ENCODE peak calls at places on chromosomes 1 and 21, in six cellular contexts. R is K562, U is GM12878, W is H1, O is SK-N-SH, F is HepG2. K is an unnamed sample.
A peak's percentile ranks its signal among the peaks of the same experiment; 100 is the strongest.

GRCh38 chr1:42936309-42937078 is 22.2 kb downstream of the SLC2A1 start:
- DNase-seq in F (no peak), O (no peak), W (no peak), U (no peak), R (peak; percentile 93), K (peak; percentile 75)

GRCh38 chr1:966135-966602 is at the start of gene PLEKHN1:
- DNase-seq in O (no peak), R (peak; percentile 75), F (peak; percentile 30), W (peak; percentile 79), U (no peak), K (no peak)

GRCh38 chr1:170623171-170623570 is 40.8 kb upstream of the PRRX1 start:
- DNase-seq in F (no peak), O (no peak), R (no peak), W (no peak), U (no peak), K (peak; percentile 16)

GRCh38 chr1:218304281-218305039 is 19.4 kb downstream of the RRP15 start:
- DNase-seq in U (no peak), W (no peak), O (peak; percentile 73), F (no peak), R (peak; percentile 85), K (no peak)

GRCh38 chr21:36730291-36731281 is 31.7 kb downstream of the SIM2 start:
- DNase-seq in O (no peak), R (no peak), U (no peak), F (peak; percentile 93), W (no peak), K (no peak)

GRCh38 chr1:33346921-33347649 is 26.2 kb upstream of the A3GALT2 start:
- DNase-seq in F (peak; percentile 94), O (no peak), U (no peak), W (no peak), R (no peak), K (peak; percentile 40)

GRCh38 chr1:230149751-230150584 is 82.9 kb downstream of the GALNT2 start:
- DNase-seq in W (no peak), U (peak; percentile 60), R (peak; percentile 43), F (no peak), O (no peak), K (no peak)

GRCh38 chr1:203135636-203136305 is 8.2 kb downstream of the ADORA1 start:
- DNase-seq in U (no peak), F (no peak), O (no peak), R (no peak), W (no peak), K (no peak)

GRCh38 chr1:5889462-5889861 is 102.8 kb downstream of the NPHP4 start:
- DNase-seq in F (no peak), U (no peak), O (no peak), R (no peak), W (no peak), K (no peak)

GRCh38 chr21:45957986-45958610 is 23.5 kb upstream of the COL6A1 start:
- DNase-seq in U (no peak), W (no peak), R (no peak), O (no peak), F (no peak), K (no peak)

GRCh38 chr1:177983824-177984528 is 14.1 kb upstream of the SEC16B start:
- DNase-seq in O (peak; percentile 29), F (peak; percentile 7), W (peak; percentile 56), R (no peak), U (no peak), K (no peak)

GRCh38 chr1:38003261-38004250 is 1.8 kb downstream of the FHL3 start:
- DNase-seq in O (no peak), R (no peak), U (no peak), W (no peak), F (no peak), K (no peak)

GRCh38 chr21:29091032-29091431 is 17.6 kb upstream of the CCT8 start:
- DNase-seq in R (no peak), F (no peak), U (no peak), O (no peak), W (no peak), K (no peak)

GRCh38 chr1:226132731-226133503 is 53.6 kb downstream of the ACBD3 start:
- DNase-seq in R (no peak), U (no peak), W (no peak), O (peak; percentile 10), F (no peak), K (no peak)

GRCh38 chr1:51627672-51628071 is 10.8 kb downstream of the OSBPL9 start:
- DNase-seq in W (no peak), O (peak; percentile 38), U (no peak), F (peak; percentile 49), R (no peak), K (no peak)

GRCh38 chr21:45393021-45393420 is 11.9 kb upstream of the COL18A1 start:
- DNase-seq in W (no peak), U (no peak), R (no peak), O (no peak), F (no peak), K (no peak)

GRCh38 chr1:42209516-42210370 is 45.2 kb upstream of the GUCA2A start:
- DNase-seq in O (no peak), R (no peak), W (no peak), U (no peak), F (no peak), K (no peak)

GRCh38 chr1:106268070-106268469 is 788.4 kb upstream of the PRMT6 start:
- DNase-seq in F (peak; percentile 3), U (no peak), W (no peak), O (no peak), R (no peak), K (no peak)

GRCh38 chr1:28196330-28196729 is 19.8 kb upstream of the PTAFR start:
- DNase-seq in R (no peak), U (no peak), O (no peak), F (no peak), W (no peak), K (no peak)

GRCh38 chr1:18972991-18973390 is 16.5 kb upstream of the IFFO2 start:
- DNase-seq in U (no peak), O (no peak), R (no peak), F (no peak), W (no peak), K (no peak)

DNA sequence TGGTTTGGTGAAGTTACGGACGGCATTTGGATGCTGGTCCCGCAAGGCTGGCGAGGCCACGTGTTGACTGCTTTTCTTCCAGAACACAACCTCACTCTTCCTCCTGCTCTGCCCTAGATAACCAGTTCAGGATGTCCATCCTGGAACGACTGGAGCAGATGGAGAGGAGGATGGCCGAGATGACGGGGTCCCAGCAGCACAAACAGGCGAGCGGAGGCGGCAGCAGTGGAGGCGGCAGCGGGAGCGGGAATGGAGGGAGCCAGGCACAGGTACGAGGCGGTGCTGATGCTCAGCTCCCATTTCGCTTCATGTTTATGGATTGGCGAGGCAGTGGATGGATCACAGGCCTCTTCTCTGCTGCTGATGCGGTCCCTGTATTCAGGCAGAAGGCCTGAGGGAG is 38.8 kb upstream of the VAMP3 start:
- DNase-seq in W (no peak), O (no peak), F (no peak), R (no peak), U (no peak), K (no peak)
- TF ChIP-seq MAX in W (no peak), O (no peak), F (no peak), R (no peak), U (no peak), K (no peak)

GRCh38 chr1:160167580-160167979 is 16.2 kb downstream of the ATP1A4 start:
- DNase-seq in O (no peak), R (no peak), U (no peak), W (no peak), F (no peak), K (no peak)

GRCh38 chr1:160171352-160171751 is 19.0 kb upstream of the CASQ1 start:
- DNase-seq in F (no peak), W (no peak), O (no peak), R (no peak), U (no peak), K (no peak)

GRCh38 chr1:160168016-160168415 is 16.6 kb downstream of the ATP1A4 start:
- DNase-seq in O (no peak), U (no peak), W (no peak), R (no peak), F (no peak), K (no peak)

GRCh38 chr1:160168609-160169369 is 17.4 kb downstream of the ATP1A4 start:
- DNase-seq in U (no peak), O (no peak), F (no peak), R (no peak), W (peak; percentile 61), K (no peak)

GRCh38 chr1:160169553-160170399 is 18.4 kb downstream of the ATP1A4 start:
- DNase-seq in U (peak; percentile 71), R (no peak), F (no peak), W (peak; percentile 79), O (no peak), K (no peak)
- TF ChIP-seq JUND in U (no peak), R (no peak), F (no peak), W (no peak), O (no peak), K (no peak)

DNA sequence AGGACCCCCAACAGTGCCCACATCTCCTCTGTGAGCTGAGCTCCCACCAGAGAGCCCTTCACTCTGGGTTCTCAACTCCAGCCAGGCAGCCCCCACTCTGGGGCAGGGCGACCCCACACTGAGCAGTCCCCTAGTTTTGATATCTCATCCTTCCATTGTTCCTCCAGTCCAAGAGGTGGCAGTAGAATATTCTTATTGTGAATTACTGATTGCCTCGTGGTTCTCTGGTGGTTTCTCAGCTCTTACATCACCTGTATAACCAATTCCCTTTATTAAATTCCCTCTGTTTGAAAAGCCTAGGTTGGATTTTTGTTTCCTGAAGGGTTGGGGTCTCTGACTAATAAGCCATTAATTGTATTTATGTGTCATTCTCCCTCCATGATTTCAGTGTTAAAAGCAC is 407.5 kb downstream of the SETD4 start:
- DNase-seq in W (no peak), F (no peak), U (no peak), O (no peak), R (no peak), K (no peak)
- TF ChIP-seq MAX in W (no peak), F (no peak), U (no peak), O (no peak), R (no peak), K (no peak)

DNA sequence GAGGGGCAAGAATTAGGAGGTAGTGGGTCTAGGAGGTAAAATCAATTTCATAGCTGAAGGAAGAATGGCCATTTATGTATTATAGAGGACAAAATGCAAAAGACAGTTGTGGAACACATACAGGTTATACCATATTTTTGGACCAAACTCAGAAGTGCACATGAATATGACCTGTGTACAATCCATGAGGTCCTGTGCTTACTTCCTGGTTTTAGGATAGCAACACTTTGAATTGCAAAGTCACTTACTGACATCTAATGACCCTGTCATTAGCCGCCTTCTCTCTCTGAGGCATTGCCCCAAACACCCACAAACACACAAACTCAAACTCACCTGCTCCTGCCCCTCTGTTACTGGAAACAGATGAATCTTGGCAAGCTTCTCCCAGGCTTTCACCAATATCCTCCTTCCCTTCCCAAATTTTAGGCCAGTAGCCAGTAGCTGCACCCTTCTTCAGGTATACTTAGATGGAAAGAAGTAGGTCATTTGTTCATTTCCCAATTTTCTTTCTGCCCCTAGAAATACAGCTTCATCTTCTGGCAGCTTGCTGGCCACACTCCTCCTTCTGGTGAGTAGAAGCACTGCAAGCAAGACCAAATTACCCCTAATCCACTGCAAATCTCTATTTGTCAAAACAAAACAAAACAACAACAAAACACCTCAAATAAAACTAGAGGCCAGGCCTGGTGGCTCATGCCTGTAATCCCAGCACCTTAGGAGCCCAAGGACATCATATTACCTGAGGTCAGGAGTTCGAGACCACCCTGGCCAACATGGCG is 13.7 kb upstream of the RPL5 start:
- DNase-seq in U (no peak), W (peak; percentile 58), F (no peak), R (peak; percentile 56), O (peak; percentile 38), K (peak; percentile 36)
- TF ChIP-seq JUND in U (no peak), W (no peak), F (no peak), R (no peak), O (no peak), K (no peak)

K was measured in HCT116.